ENCODE peak calls at places on chromosomes 11 and 22, in seven cellular contexts. X, W, D, E, V, N and L are unnamed samples.

GRCh38 chr11:44861829-44862545 is 88.7 kb downstream of the TP53I11 start:
- DNase-seq in X (peak; percentile 69), W (peak; percentile 68), D (peak; percentile 99), E (peak; percentile 94), V (no peak), N (peak; percentile 24), L (peak; percentile 99)

GRCh38 chr11:28529540-28530410 is 421.6 kb downstream of the METTL15 start:
- DNase-seq in X (no peak), W (no peak), D (peak; percentile 65), E (no peak), V (peak; percentile 32), N (no peak), L (peak; percentile 56)

GRCh38 chr22:23384899-23385298 is 195.2 kb downstream of the IGLL1 start:
- DNase-seq in X (no peak), W (no peak), D (no peak), E (no peak), V (no peak), N (no peak), L (no peak)

GRCh38 chr22:25666308-25666707 is 75.7 kb upstream of the MYO18B start:
- DNase-seq in X (no peak), W (peak; percentile 75), D (no peak), E (peak; percentile 84), V (no peak), N (no peak), L (no peak)

GRCh38 chr11:62144641-62145255 is 20.9 kb downstream of the INCENP start:
- DNase-seq in X (no peak), W (no peak), D (no peak), E (no peak), V (peak; percentile 10), N (peak; percentile 6), L (no peak)

GRCh38 chr11:24239016-24239720 is 257.7 kb upstream of the LUZP2 start:
- DNase-seq in X (no peak), W (no peak), D (peak; percentile 93), E (no peak), V (no peak), N (no peak), L (peak; percentile 90)

GRCh38 chr11:118640332-118641154 is 33.1 kb downstream of the PHLDB1 start:
- DNase-seq in X (no peak), W (no peak), D (no peak), E (no peak), V (peak; percentile 52), N (no peak), L (no peak)

GRCh38 chr11:47083913-47084312 is 92.8 kb downstream of the ARFGAP2 start:
- DNase-seq in X (no peak), W (no peak), D (peak; percentile 81), E (no peak), V (no peak), N (no peak), L (peak; percentile 80)

GRCh38 chr11:43835104-43835503 is 45.5 kb upstream of the ALKBH3 start:
- DNase-seq in X (no peak), W (no peak), D (peak; percentile 25), E (no peak), V (peak; percentile 44), N (no peak), L (no peak)

GRCh38 chr22:17436981-17437410 is 67.7 kb downstream of the CECR2 start:
- DNase-seq in X (no peak), W (no peak), D (no peak), E (no peak), V (no peak), N (no peak), L (no peak)

GRCh38 chr22:40289991-40290459 is 56.3 kb upstream of the ADSL start:
- DNase-seq in X (peak; percentile 61), W (no peak), D (peak; percentile 21), E (no peak), V (no peak), N (no peak), L (peak; percentile 6)

GRCh38 chr11:17156283-17156682 is 51.5 kb downstream of the PIK3C2A start:
- DNase-seq in X (no peak), W (no peak), D (no peak), E (no peak), V (no peak), N (no peak), L (no peak)

GRCh38 chr22:40637181-40638150 is 947 bp upstream of the MRTFA start:
- DNase-seq in X (peak; percentile 29), W (peak; percentile 38), D (no peak), E (peak; percentile 77), V (no peak), N (peak; percentile 53), L (no peak)

GRCh38 chr11:110128161-110128560 is 35.0 kb downstream of the ZC3H12C start:
- DNase-seq in X (no peak), W (no peak), D (peak; percentile 32), E (no peak), V (peak; percentile 36), N (no peak), L (peak; percentile 26)

GRCh38 chr11:76787911-76788596 is 4.9 kb downstream of the TSKU start:
- DNase-seq in X (no peak), W (peak; percentile 62), D (no peak), E (peak; percentile 74), V (peak; percentile 74), N (no peak), L (no peak)

GRCh38 chr11:34926831-34927132 is 10.4 kb downstream of the PDHX start:
- DNase-seq in X (no peak), W (no peak), D (peak; percentile 53), E (no peak), V (no peak), N (no peak), L (peak; percentile 35)

GRCh38 chr11:63667993-63668392 is 3.2 kb downstream of the ATL3 start:
- DNase-seq in X (no peak), W (no peak), D (peak; percentile 97), E (no peak), V (no peak), N (no peak), L (peak; percentile 95)

GRCh38 chr11:63670738-63671321 is 346 bp downstream of the ATL3 start:
- DNase-seq in X (peak; percentile 17), W (peak; percentile 59), D (peak; percentile 42), E (peak; percentile 77), V (peak; percentile 84), N (peak; percentile 28), L (no peak)

GRCh38 chr11:63666874-63667273 is 4.3 kb downstream of the ATL3 start:
- DNase-seq in X (no peak), W (no peak), D (peak; percentile 53), E (no peak), V (no peak), N (no peak), L (peak; percentile 39)

GRCh38 chr11:63670077-63670737 is 969 bp downstream of the ATL3 start:
- DNase-seq in X (no peak), W (no peak), D (no peak), E (no peak), V (no peak), N (no peak), L (peak; percentile 36)

GRCh38 chr11:63668396-63668795 is 2.8 kb downstream of the ATL3 start:
- DNase-seq in X (no peak), W (no peak), D (no peak), E (no peak), V (no peak), N (no peak), L (no peak)
- H3K4me1 ChIP-seq in X (peaks cover 24% of the 10 kb centered on the region), W (peaks cover 53% of the 10 kb centered on the region), D (peaks cover 20% of the 10 kb centered on the region), E (peaks cover 69% of the 10 kb centered on the region), V (peaks cover 43% of the 10 kb centered on the region), N (no peaks in the 10 kb centered on the region), L (peaks cover 43% of the 10 kb centered on the region)

DNA sequence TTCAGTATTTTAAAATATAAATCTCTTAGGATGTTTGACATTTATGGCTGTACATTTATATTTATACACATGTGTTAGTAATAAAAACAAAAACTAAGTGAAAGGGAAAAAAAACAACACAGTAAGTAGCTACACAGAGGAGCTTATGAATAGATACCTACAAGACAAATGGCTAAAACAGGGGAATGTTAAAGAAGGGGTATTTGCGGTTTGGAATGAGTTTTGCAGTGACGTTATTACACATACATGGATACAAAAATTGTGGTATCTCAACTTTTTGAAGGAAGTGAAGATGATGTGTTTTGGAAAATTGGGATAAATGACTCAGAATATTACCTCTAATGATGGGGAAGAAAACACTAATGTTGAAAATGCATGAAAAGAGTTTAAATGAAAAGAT is 97.2 kb upstream of the DRD2 start:
- DNase-seq in X (no peak), W (no peak), D (peak; percentile 39), E (no peak), V (no peak), N (no peak), L (peak; percentile 42)
- H3K4me1 ChIP-seq in X (no peaks in the 10 kb centered on the region), W (no peaks in the 10 kb centered on the region), D (no peaks in the 10 kb centered on the region), E (peaks cover 15% of the 10 kb centered on the region), V (no peaks in the 10 kb centered on the region), N (no peaks in the 10 kb centered on the region), L (no peaks in the 10 kb centered on the region)

GRCh38 chr22:36197601-36198146 is 3.9 kb downstream of the APOL4 start:
- DNase-seq in X (no peak), W (no peak), D (no peak), E (no peak), V (peak; percentile 50), N (no peak), L (no peak)
- H3K4me1 ChIP-seq in X (no peaks in the 10 kb centered on the region), W (peaks cover 14% of the 10 kb centered on the region), D (peaks cover 4% of the 10 kb centered on the region), E (peaks cover 27% of the 10 kb centered on the region), V (peaks cover 10% of the 10 kb centered on the region), N (no peaks in the 10 kb centered on the region), L (peaks cover 13% of the 10 kb centered on the region)

DNA sequence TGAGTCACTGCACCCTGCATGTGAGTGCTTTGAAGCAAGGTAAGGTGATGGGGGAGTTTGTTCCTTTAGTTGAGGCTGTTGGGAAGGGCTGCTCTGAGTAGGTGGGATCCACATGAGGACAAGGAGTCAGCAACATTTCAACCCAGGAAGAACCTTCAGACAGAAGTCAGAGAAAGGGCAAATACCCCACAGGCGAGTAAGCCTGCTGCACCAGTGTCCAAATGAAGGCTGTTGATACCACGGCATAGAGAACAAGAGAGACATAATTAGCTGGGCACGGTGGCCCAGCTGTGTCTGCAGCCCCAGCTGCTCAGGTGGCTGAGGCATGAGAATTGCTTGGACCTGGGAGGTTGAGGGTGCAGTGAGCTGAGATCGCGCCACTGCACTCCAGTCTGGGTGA is 54.3 kb upstream of the CLMP start:
- DNase-seq in X (no peak), W (no peak), D (peak; percentile 47), E (no peak), V (no peak), N (no peak), L (peak; percentile 28)
- H3K4me1 ChIP-seq in X (peaks cover 5% of the 10 kb centered on the region), W (no peaks in the 10 kb centered on the region), D (peaks cover 10% of the 10 kb centered on the region), E (peaks cover 22% of the 10 kb centered on the region), V (peaks cover 6% of the 10 kb centered on the region), N (no peaks in the 10 kb centered on the region), L (peaks cover 3% of the 10 kb centered on the region)